ENCODE peak calls at places on chromosome 22, in seven cellular contexts. X is SK-N-SH, O is HepG2, D is HCT116, I is GM12878, L is K562, Q is H1. S is an unnamed sample.

GRCh38 chr22:42673898-42674390 is 24.8 kb upstream of the CYB5R3 start:
- DNase-seq in Q (no peak), D (no peak), L (no peak), X (no peak), O (peak; percentile 44), I (no peak), S (no peak)

GRCh38 chr22:30226192-30226832 is 20.2 kb downstream of the LIF start:
- DNase-seq in X (no peak), O (peak; percentile 44), L (no peak), Q (no peak), D (no peak), I (no peak), S (no peak)

GRCh38 chr22:41822289-41823057 is 10.4 kb upstream of the SREBF2 start:
- DNase-seq in I (peak; percentile 47), O (peak; percentile 62), Q (no peak), D (peak; percentile 62), L (peak; percentile 38), X (peak; percentile 45), S (no peak)

GRCh38 chr22:42719656-42720262 is 911 bp downstream of the A4GALT start:
- DNase-seq in X (no peak), I (no peak), Q (no peak), D (no peak), L (no peak), O (no peak), S (no peak)

GRCh38 chr22:35380537-35381423 is at the start of gene HMOX1:
- DNase-seq in D (peak; percentile 51), O (peak; percentile 73), Q (peak; percentile 82), L (no peak), I (no peak), X (peak; percentile 92), S (no peak)

GRCh38 chr22:34808618-34809017 is 257.3 kb upstream of the ISX start:
- DNase-seq in X (no peak), D (no peak), Q (no peak), O (no peak), L (no peak), I (no peak), S (no peak)

GRCh38 chr22:29306175-29306829 is at the start of gene GAS2L1:
- DNase-seq in Q (peak; percentile 87), D (peak; percentile 51), O (peak; percentile 54), X (peak; percentile 96), I (no peak), L (peak; percentile 87), S (no peak)

GRCh38 chr22:34105461-34106062 is 185.3 kb upstream of the LARGE1 start:
- DNase-seq in L (no peak), X (peak; percentile 40), O (peak; percentile 31), D (no peak), I (no peak), Q (peak; percentile 91), S (peak; percentile 58)

GRCh38 chr22:23834830-23835772 is 3.7 kb downstream of the DERL3 start:
- DNase-seq in O (no peak), Q (no peak), X (peak; percentile 12), D (no peak), L (no peak), I (no peak), S (no peak)

GRCh38 chr22:26646158-26646557 is 11.2 kb upstream of the MIAT start:
- DNase-seq in Q (no peak), D (no peak), L (no peak), I (no peak), O (no peak), X (no peak), S (no peak)

GRCh38 chr22:40348025-40348658 is 1.8 kb downstream of the ADSL start:
- DNase-seq in Q (no peak), O (peak; percentile 38), D (peak; percentile 40), X (peak; percentile 56), I (no peak), L (peak; percentile 56), S (no peak)

GRCh38 chr22:35258144-35258988 is 1.1 kb downstream of the HMGXB4 start:
- DNase-seq in O (no peak), D (no peak), L (peak; percentile 11), I (no peak), Q (peak; percentile 52), X (peak; percentile 48), S (no peak)

GRCh38 chr22:49291169-49291568 is 536.5 kb downstream of the BRD1 start:
- DNase-seq in O (no peak), L (no peak), Q (no peak), D (no peak), I (no peak), X (no peak), S (no peak)

GRCh38 chr22:31753005-31753633 is 700 bp upstream of the DEPDC5 start:
- DNase-seq in I (no peak), D (no peak), O (peak; percentile 87), L (peak; percentile 70), Q (peak; percentile 76), X (peak; percentile 77), S (no peak)

GRCh38 chr22:43428005-43428485 is 16.2 kb downstream of the MPPED1 start:
- DNase-seq in O (no peak), X (no peak), Q (no peak), L (no peak), I (no peak), D (no peak), S (no peak)

GRCh38 chr22:43110927-43111623 is 525 bp downstream of the BIK start:
- DNase-seq in L (no peak), O (no peak), I (no peak), D (no peak), X (peak; percentile 46), Q (peak; percentile 75), S (no peak)

GRCh38 chr22:47484960-47485571 is 722.6 kb downstream of the TBC1D22A start:
- DNase-seq in L (no peak), X (no peak), I (no peak), O (no peak), Q (no peak), D (no peak), S (no peak)

GRCh38 chr22:47486569-47487312 is 724.3 kb downstream of the TBC1D22A start:
- DNase-seq in D (no peak), X (no peak), O (no peak), L (no peak), I (no peak), Q (no peak), S (no peak)
- TF ChIP-seq YY1 in D (no peak), X (no peak), O (no peak), L (no peak), I (no peak), Q (no peak), S (no peak)

DNA sequence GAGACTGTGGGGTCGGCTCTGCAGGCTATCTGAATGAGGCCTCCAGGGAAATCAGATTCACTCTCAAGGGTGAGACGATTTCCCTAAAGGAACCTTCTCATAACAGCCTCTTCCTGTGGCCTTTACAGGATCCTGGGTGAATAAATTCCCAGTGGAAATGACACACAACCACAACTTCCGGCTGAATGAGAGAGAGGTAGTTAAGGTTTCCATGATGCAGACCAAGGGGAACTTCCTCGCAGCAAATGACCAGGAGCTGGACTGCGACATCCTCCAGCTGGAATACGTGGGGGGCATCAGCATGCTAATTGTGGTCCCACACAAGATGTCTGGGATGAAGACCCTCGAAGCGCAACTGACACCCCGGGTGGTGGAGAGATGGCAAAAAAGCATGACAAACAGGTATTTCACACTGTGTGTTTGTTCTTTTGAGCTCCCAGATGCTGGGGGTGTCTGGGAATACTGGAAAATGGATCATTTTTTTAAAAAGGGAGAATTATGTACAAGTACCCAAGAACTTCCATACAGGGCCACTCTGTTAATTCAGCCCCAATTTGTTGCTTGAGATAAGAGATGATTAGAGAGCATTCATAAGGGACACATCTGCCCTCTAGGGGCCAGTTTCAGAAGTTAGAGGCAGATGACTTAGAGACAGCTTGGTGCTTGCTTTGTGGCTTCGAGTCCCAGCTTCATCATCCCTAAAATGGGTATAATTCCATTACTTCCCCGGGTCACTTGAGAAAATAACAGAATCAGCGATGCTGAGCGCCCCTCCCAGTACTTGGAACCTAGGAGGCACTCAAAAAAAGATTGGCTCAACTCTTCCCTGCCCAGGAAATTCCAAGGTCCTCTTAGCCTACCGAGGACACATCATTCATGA is 10.2 kb downstream of the SERPIND1 start:
- DNase-seq in L (peak; percentile 93), D (peak; percentile 34), I (peak; percentile 28), X (peak; percentile 59), O (peak; percentile 70), Q (peak; percentile 56), S (no peak)
- TF ChIP-seq YY1 in L (no peak), D (no peak), I (peak; percentile 23), X (no peak), O (no peak), Q (no peak), S (no peak)

GRCh38 chr22:38729946-38730345 is 24.2 kb downstream of the GTPBP1 start:
- DNase-seq in D (no peak), L (no peak), O (no peak), X (no peak), Q (no peak), I (no peak), S (no peak)

GRCh38 chr22:38728899-38729796 is 23.4 kb downstream of the GTPBP1 start:
- DNase-seq in D (no peak), X (no peak), O (peak; percentile 28), L (no peak), I (no peak), Q (no peak), S (no peak)

GRCh38 chr22:38731703-38732161 is 24.1 kb downstream of the SUN2 start:
- DNase-seq in D (no peak), X (no peak), O (no peak), I (no peak), Q (no peak), L (no peak), S (no peak)

GRCh38 chr22:38732251-38732815 is 23.5 kb downstream of the SUN2 start:
- DNase-seq in Q (no peak), I (no peak), X (no peak), O (no peak), D (no peak), L (no peak), S (no peak)

GRCh38 chr22:38730411-38730871 is 24.7 kb downstream of the GTPBP1 start:
- DNase-seq in I (no peak), Q (no peak), D (no peak), X (no peak), L (no peak), O (no peak), S (no peak)
- TF ChIP-seq YY1 in I (no peak), Q (no peak), D (no peak), X (no peak), L (no peak), O (no peak), S (no peak)

GRCh38 chr22:28296452-28296851 is 377.4 kb upstream of the PITPNB start:
- DNase-seq in I (no peak), O (peak; percentile 21), D (no peak), X (no peak), Q (no peak), L (no peak), S (no peak)

GRCh38 chr22:28297504-28297903 is 378.4 kb upstream of the PITPNB start:
- DNase-seq in X (no peak), D (no peak), L (no peak), I (no peak), Q (no peak), O (no peak), S (no peak)

GRCh38 chr22:28299329-28299728 is 380.3 kb upstream of the PITPNB start:
- DNase-seq in X (no peak), D (no peak), O (no peak), I (no peak), L (no peak), Q (no peak), S (no peak)

DNA sequence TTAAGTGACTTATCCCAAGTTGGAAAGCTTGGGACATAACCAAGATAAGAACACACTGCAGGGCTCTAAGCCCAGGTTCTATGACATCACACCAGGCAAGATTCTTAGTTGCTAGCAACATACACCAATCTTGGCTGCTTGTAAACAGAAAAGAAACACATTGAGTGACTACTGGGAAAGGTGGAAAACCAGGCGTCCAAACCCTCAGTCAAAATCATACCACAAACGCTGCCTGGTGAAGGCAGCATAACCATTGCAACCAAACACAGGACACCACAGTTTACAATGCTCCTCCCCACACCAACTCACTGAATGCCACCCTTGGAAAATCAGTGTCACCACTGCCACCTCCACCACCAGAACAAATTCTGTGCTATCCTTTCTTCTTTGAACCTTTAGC is 379.9 kb downstream of the TTC28 start:
- DNase-seq in D (no peak), I (no peak), L (no peak), Q (no peak), O (no peak), X (no peak), S (no peak)
- TF ChIP-seq YY1 in D (no peak), I (no peak), L (no peak), Q (no peak), O (no peak), X (no peak), S (no peak)

S was measured in NT2/D1.